ENCODE peak calls at places on chromosomes 5 and 9, in seven cellular contexts. W is aorta, P is BJ, H is choroid plexus epithelial cell, U is fibroblast of pulmonary artery, N is IMR-90, Q is NCI-H1930. M is an unnamed sample.

GRCh38 chr5:146466521-146467349 is 19.6 kb downstream of the TCERG1 start:
- DNase-seq in Q (no peak), P (no peak), N (peak), U (peak), W (no peak), H (peak), M (no peak)

GRCh38 chr5:124581866-124582650 is 164.4 kb downstream of the ZNF608 start:
- DNase-seq in W (no peak), U (no peak), N (peak), H (no peak), P (no peak), Q (no peak), M (no peak)

GRCh38 chr5:54390015-54390414 is 65.5 kb upstream of the HSPB3 start:
- DNase-seq in U (peak), P (peak), H (peak), Q (peak), N (peak), W (no peak), M (no peak)

GRCh38 chr9:36781532-36781931 is 208.8 kb downstream of the MELK start:
- DNase-seq in U (no peak), H (peak), P (no peak), W (no peak), N (peak), Q (no peak), M (no peak)

GRCh38 chr5:168434746-168435321 is 51.4 kb upstream of the RARS1 start:
- DNase-seq in Q (no peak), H (peak), W (no peak), N (peak), P (no peak), U (peak), M (no peak)

GRCh38 chr5:113293613-113294340 is 141.0 kb downstream of the TSSK1B start:
- DNase-seq in P (no peak), N (peak), W (no peak), U (peak), Q (no peak), H (peak), M (peak)

GRCh38 chr5:141848771-141849370 is 29.3 kb downstream of the PCDH1 start:
- DNase-seq in N (peak), Q (no peak), P (no peak), W (peak), H (peak), U (peak), M (no peak)

GRCh38 chr5:36494756-36495637 is 111.4 kb upstream of the SLC1A3 start:
- DNase-seq in Q (no peak), H (peak), N (peak), P (no peak), U (peak), W (no peak), M (no peak)

GRCh38 chr5:38547257-38547656 is 9.2 kb downstream of the LIFR start:
- DNase-seq in P (no peak), N (peak), U (peak), W (no peak), H (peak), Q (no peak), M (no peak)

GRCh38 chr9:114369567-114370240 is 18.1 kb downstream of the AKNA start:
- DNase-seq in N (no peak), U (no peak), H (no peak), Q (no peak), W (no peak), P (no peak), M (no peak)

GRCh38 chr5:56585466-56585865 is 229.9 kb upstream of the MAP3K1 start:
- DNase-seq in P (no peak), N (peak), U (peak), Q (no peak), W (no peak), H (peak), M (no peak)

GRCh38 chr5:126383755-126384154 is 39.5 kb upstream of the GRAMD2B start:
- DNase-seq in Q (no peak), P (no peak), H (no peak), U (no peak), N (peak), W (no peak), M (no peak)

GRCh38 chr9:100671811-100672305 is 94.0 kb downstream of the CAVIN4 start:
- DNase-seq in U (no peak), H (no peak), P (no peak), N (no peak), Q (no peak), W (no peak), M (no peak)

GRCh38 chr5:78607864-78608263 is 40.7 kb downstream of the LHFPL2 start:
- DNase-seq in N (no peak), P (no peak), U (no peak), H (no peak), W (no peak), Q (no peak), M (no peak)

GRCh38 chr9:69476016-69476415 is 151.0 kb downstream of the ENTREP1 start:
- DNase-seq in N (no peak), U (no peak), P (no peak), H (no peak), Q (no peak), W (no peak), M (no peak)

GRCh38 chr9:93093449-93094293 is 2.3 kb upstream of the CARD19 start:
- DNase-seq in W (peak), U (no peak), N (no peak), H (no peak), Q (no peak), P (no peak), M (no peak)

GRCh38 chr5:1080414-1080813 is 31.4 kb downstream of the SLC12A7 start:
- DNase-seq in H (no peak), N (no peak), U (no peak), Q (no peak), W (no peak), P (no peak), M (no peak)